ENCODE peak calls at places on chromosomes 7 and 10, in nine cellular contexts. One of them, this sample, is unnamed.

GRCh38 chr10:3948843-3949242 is 163.8 kb upstream of the KLF6 start:
- DNase-seq in choroid plexus epithelial cell: peak
- DNase-seq in tibial artery: no peak
- DNase-seq in psoas muscle: no peak
- DNase-seq in OCI-LY7: no peak
- DNase-seq in brain microvascular endothelial cell: peak
- DNase-seq in AG10803: no peak
- DNase-seq in fibroblast of the aortic adventitia: no peak
- DNase-seq in RWPE2: peak
- DNase-seq in this sample: peak

GRCh38 chr7:150879345-150879744 is 27.0 kb downstream of the AOC1 start:
- DNase-seq in fibroblast of the aortic adventitia: no peak
- DNase-seq in choroid plexus epithelial cell: no peak
- DNase-seq in psoas muscle: no peak
- DNase-seq in tibial artery: no peak
- DNase-seq in RWPE2: no peak
- DNase-seq in brain microvascular endothelial cell: peak
- DNase-seq in AG10803: no peak
- DNase-seq in OCI-LY7: no peak
- DNase-seq in this sample: no peak

GRCh38 chr10:33927347-33927746 is 592.9 kb upstream of the NRP1 start:
- DNase-seq in RWPE2: peak
- DNase-seq in choroid plexus epithelial cell: peak
- DNase-seq in psoas muscle: no peak
- DNase-seq in AG10803: no peak
- DNase-seq in tibial artery: no peak
- DNase-seq in OCI-LY7: no peak
- DNase-seq in fibroblast of the aortic adventitia: no peak
- DNase-seq in brain microvascular endothelial cell: peak
- DNase-seq in this sample: no peak

GRCh38 chr10:69474688-69475432 is 23.6 kb downstream of the TSPAN15 start:
- DNase-seq in RWPE2: no peak
- DNase-seq in psoas muscle: peak
- DNase-seq in OCI-LY7: no peak
- DNase-seq in choroid plexus epithelial cell: peak
- DNase-seq in AG10803: peak
- DNase-seq in tibial artery: peak
- DNase-seq in brain microvascular endothelial cell: peak
- DNase-seq in fibroblast of the aortic adventitia: peak
- DNase-seq in this sample: no peak

GRCh38 chr7:16099302-16099832 is 322.0 kb downstream of the CRPPA start:
- DNase-seq in AG10803: no peak
- DNase-seq in brain microvascular endothelial cell: no peak
- DNase-seq in psoas muscle: no peak
- DNase-seq in tibial artery: no peak
- DNase-seq in choroid plexus epithelial cell: no peak
- DNase-seq in OCI-LY7: no peak
- DNase-seq in fibroblast of the aortic adventitia: no peak
- DNase-seq in RWPE2: no peak
- DNase-seq in this sample: no peak

GRCh38 chr10:71623098-71623985 is 96.2 kb downstream of the C10orf105 start:
- DNase-seq in choroid plexus epithelial cell: peak
- DNase-seq in OCI-LY7: peak
- DNase-seq in fibroblast of the aortic adventitia: peak
- DNase-seq in brain microvascular endothelial cell: peak
- DNase-seq in AG10803: peak
- DNase-seq in RWPE2: no peak
- DNase-seq in tibial artery: no peak
- DNase-seq in psoas muscle: no peak
- DNase-seq in this sample: peak

GRCh38 chr10:30396282-30396681 is 37.7 kb upstream of the MAP3K8 start:
- DNase-seq in tibial artery: no peak
- DNase-seq in choroid plexus epithelial cell: no peak
- DNase-seq in psoas muscle: no peak
- DNase-seq in AG10803: no peak
- DNase-seq in OCI-LY7: no peak
- DNase-seq in brain microvascular endothelial cell: no peak
- DNase-seq in RWPE2: no peak
- DNase-seq in fibroblast of the aortic adventitia: no peak
- DNase-seq in this sample: no peak

GRCh38 chr10:28280652-28281051 is 22.2 kb downstream of the MPP7 start:
- DNase-seq in brain microvascular endothelial cell: peak
- DNase-seq in OCI-LY7: no peak
- DNase-seq in choroid plexus epithelial cell: peak
- DNase-seq in fibroblast of the aortic adventitia: peak
- DNase-seq in AG10803: peak
- DNase-seq in tibial artery: peak
- DNase-seq in psoas muscle: no peak
- DNase-seq in RWPE2: no peak
- DNase-seq in this sample: no peak

GRCh38 chr10:80540136-80540535 is 2.4 kb downstream of the SH2D4B start:
- DNase-seq in choroid plexus epithelial cell: no peak
- DNase-seq in AG10803: no peak
- DNase-seq in psoas muscle: no peak
- DNase-seq in OCI-LY7: no peak
- DNase-seq in brain microvascular endothelial cell: no peak
- DNase-seq in tibial artery: no peak
- DNase-seq in RWPE2: no peak
- DNase-seq in fibroblast of the aortic adventitia: no peak
- DNase-seq in this sample: no peak

GRCh38 chr10:80539421-80539999 is 1.8 kb downstream of the SH2D4B start:
- DNase-seq in psoas muscle: no peak
- DNase-seq in tibial artery: no peak
- DNase-seq in RWPE2: no peak
- DNase-seq in AG10803: no peak
- DNase-seq in OCI-LY7: peak
- DNase-seq in fibroblast of the aortic adventitia: no peak
- DNase-seq in choroid plexus epithelial cell: no peak
- DNase-seq in brain microvascular endothelial cell: no peak
- DNase-seq in this sample: no peak

GRCh38 chr10:80542053-80542452 is 4.4 kb downstream of the SH2D4B start:
- DNase-seq in RWPE2: no peak
- DNase-seq in OCI-LY7: no peak
- DNase-seq in choroid plexus epithelial cell: peak
- DNase-seq in brain microvascular endothelial cell: no peak
- DNase-seq in tibial artery: no peak
- DNase-seq in AG10803: peak
- DNase-seq in fibroblast of the aortic adventitia: no peak
- DNase-seq in psoas muscle: no peak
- DNase-seq in this sample: no peak

GRCh38 chr10:80541144-80541750 is 3.5 kb downstream of the SH2D4B start:
- DNase-seq in AG10803: no peak
- DNase-seq in choroid plexus epithelial cell: no peak
- DNase-seq in psoas muscle: no peak
- DNase-seq in fibroblast of the aortic adventitia: no peak
- DNase-seq in OCI-LY7: no peak
- DNase-seq in RWPE2: no peak
- DNase-seq in tibial artery: no peak
- DNase-seq in brain microvascular endothelial cell: no peak
- DNase-seq in this sample: no peak

GRCh38 chr10:80540644-80541143 is 3.0 kb downstream of the SH2D4B start:
- DNase-seq in AG10803: no peak
- DNase-seq in brain microvascular endothelial cell: no peak
- DNase-seq in psoas muscle: no peak
- DNase-seq in choroid plexus epithelial cell: no peak
- DNase-seq in fibroblast of the aortic adventitia: no peak
- DNase-seq in OCI-LY7: no peak
- DNase-seq in tibial artery: no peak
- DNase-seq in RWPE2: no peak
- DNase-seq in this sample: no peak
- H3K4me3 ChIP-seq in AG10803: no peak
- H3K4me3 ChIP-seq in brain microvascular endothelial cell: no peak
- H3K4me3 ChIP-seq in psoas muscle: peak
- H3K4me3 ChIP-seq in choroid plexus epithelial cell: no peak
- H3K4me3 ChIP-seq in fibroblast of the aortic adventitia: no peak
- H3K4me3 ChIP-seq in OCI-LY7: no peak
- H3K4me3 ChIP-seq in tibial artery: no peak
- H3K4me3 ChIP-seq in RWPE2: no peak
- H3K4me3 ChIP-seq in this sample: no peak

DNA sequence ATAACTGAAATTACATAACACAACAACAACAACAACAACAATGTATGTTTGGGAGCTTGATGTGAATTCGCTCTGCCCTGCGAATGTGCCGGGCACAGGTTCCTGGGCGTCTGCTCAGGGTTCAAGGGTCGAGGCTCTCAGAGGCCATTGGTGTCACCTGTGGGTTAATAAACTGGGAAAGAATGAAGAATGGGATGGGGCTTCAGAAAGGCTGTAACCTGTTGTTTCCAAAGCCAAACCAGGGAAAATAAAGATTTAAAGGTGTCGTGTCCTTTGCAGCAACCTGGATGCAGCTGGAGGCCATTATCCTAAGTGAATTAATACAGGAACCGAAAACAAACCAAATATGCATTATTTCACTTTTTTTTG is 17.3 kb upstream of the KLRG2 start:
- DNase-seq in psoas muscle: no peak
- DNase-seq in choroid plexus epithelial cell: no peak
- DNase-seq in AG10803: no peak
- DNase-seq in OCI-LY7: no peak
- DNase-seq in brain microvascular endothelial cell: no peak
- DNase-seq in fibroblast of the aortic adventitia: no peak
- DNase-seq in RWPE2: no peak
- DNase-seq in tibial artery: no peak
- DNase-seq in this sample: no peak
- H3K4me3 ChIP-seq in psoas muscle: no peak
- H3K4me3 ChIP-seq in choroid plexus epithelial cell: no peak
- H3K4me3 ChIP-seq in AG10803: no peak
- H3K4me3 ChIP-seq in OCI-LY7: no peak
- H3K4me3 ChIP-seq in brain microvascular endothelial cell: no peak
- H3K4me3 ChIP-seq in fibroblast of the aortic adventitia: no peak
- H3K4me3 ChIP-seq in RWPE2: no peak
- H3K4me3 ChIP-seq in tibial artery: no peak
- H3K4me3 ChIP-seq in this sample: no peak

GRCh38 chr10:132861116-132861691 is 75.3 kb upstream of the NKX6-2 start:
- DNase-seq in OCI-LY7: no peak
- DNase-seq in tibial artery: peak
- DNase-seq in brain microvascular endothelial cell: no peak
- DNase-seq in psoas muscle: peak
- DNase-seq in AG10803: no peak
- DNase-seq in RWPE2: peak
- DNase-seq in choroid plexus epithelial cell: no peak
- DNase-seq in fibroblast of the aortic adventitia: no peak
- DNase-seq in this sample: no peak

GRCh38 chr10:132860527-132860926 is 74.6 kb upstream of the NKX6-2 start:
- DNase-seq in psoas muscle: peak
- DNase-seq in AG10803: no peak
- DNase-seq in choroid plexus epithelial cell: no peak
- DNase-seq in brain microvascular endothelial cell: no peak
- DNase-seq in tibial artery: peak
- DNase-seq in fibroblast of the aortic adventitia: no peak
- DNase-seq in OCI-LY7: no peak
- DNase-seq in RWPE2: peak
- DNase-seq in this sample: no peak

GRCh38 chr10:132858121-132859081 is 72.5 kb upstream of the NKX6-2 start:
- DNase-seq in OCI-LY7: no peak
- DNase-seq in AG10803: no peak
- DNase-seq in brain microvascular endothelial cell: no peak
- DNase-seq in psoas muscle: peak
- DNase-seq in tibial artery: peak
- DNase-seq in RWPE2: peak
- DNase-seq in fibroblast of the aortic adventitia: no peak
- DNase-seq in choroid plexus epithelial cell: no peak
- DNase-seq in this sample: no peak

GRCh38 chr10:132856869-132857524 is 71.0 kb upstream of the NKX6-2 start:
- DNase-seq in brain microvascular endothelial cell: no peak
- DNase-seq in OCI-LY7: no peak
- DNase-seq in tibial artery: peak
- DNase-seq in psoas muscle: no peak
- DNase-seq in RWPE2: peak
- DNase-seq in choroid plexus epithelial cell: no peak
- DNase-seq in fibroblast of the aortic adventitia: no peak
- DNase-seq in AG10803: no peak
- DNase-seq in this sample: no peak

DNA sequence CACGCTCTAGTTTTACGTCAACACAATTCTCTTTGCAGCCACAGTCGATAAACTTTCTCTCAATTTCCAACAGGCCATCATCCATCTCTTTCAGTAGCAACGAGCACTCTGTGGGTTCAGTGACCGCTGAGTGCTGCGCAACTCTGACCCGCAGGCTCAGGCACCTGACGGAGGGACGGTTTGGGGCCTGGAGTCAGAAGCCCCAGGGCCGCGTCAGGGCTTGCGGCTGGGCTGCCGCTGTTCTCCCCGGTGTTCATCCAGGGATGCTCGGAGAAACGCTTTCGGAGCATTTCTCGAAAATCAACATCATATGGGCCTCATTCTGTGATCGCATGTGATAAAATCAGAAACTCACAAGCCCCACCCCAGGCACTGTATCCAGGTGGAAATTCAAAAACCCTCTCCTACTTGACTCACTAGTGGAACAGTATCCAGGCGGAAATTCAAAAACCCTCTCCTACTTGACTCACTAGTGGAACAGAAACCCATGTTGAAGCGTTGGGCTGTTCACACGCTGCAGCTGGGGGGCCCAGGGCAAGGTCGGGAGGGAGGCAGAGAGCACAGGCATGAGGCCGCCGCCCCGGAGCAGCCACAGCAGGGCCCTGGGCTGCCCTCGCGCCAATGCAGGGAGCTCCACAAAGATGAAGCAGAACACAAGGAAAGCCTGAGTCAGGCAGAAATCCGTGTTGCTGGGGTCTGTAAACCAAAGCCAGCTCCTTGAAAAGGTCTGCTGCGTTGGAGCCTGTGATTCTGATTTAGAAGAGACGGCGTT is 73.3 kb upstream of the NKX6-2 start:
- DNase-seq in OCI-LY7: no peak
- DNase-seq in choroid plexus epithelial cell: no peak
- DNase-seq in RWPE2: peak
- DNase-seq in tibial artery: no peak
- DNase-seq in psoas muscle: peak
- DNase-seq in AG10803: no peak
- DNase-seq in fibroblast of the aortic adventitia: no peak
- DNase-seq in brain microvascular endothelial cell: no peak
- DNase-seq in this sample: no peak
- H3K4me3 ChIP-seq in OCI-LY7: no peak
- H3K4me3 ChIP-seq in choroid plexus epithelial cell: no peak
- H3K4me3 ChIP-seq in RWPE2: no peak
- H3K4me3 ChIP-seq in tibial artery: no peak
- H3K4me3 ChIP-seq in psoas muscle: no peak
- H3K4me3 ChIP-seq in AG10803: no peak
- H3K4me3 ChIP-seq in fibroblast of the aortic adventitia: no peak
- H3K4me3 ChIP-seq in brain microvascular endothelial cell: no peak
- H3K4me3 ChIP-seq in this sample: no peak

GRCh38 chr10:60817135-60817805 is 39.0 kb downstream of the CDK1 start:
- DNase-seq in AG10803: peak
- DNase-seq in OCI-LY7: no peak
- DNase-seq in fibroblast of the aortic adventitia: peak
- DNase-seq in psoas muscle: no peak
- DNase-seq in RWPE2: no peak
- DNase-seq in brain microvascular endothelial cell: peak
- DNase-seq in tibial artery: no peak
- DNase-seq in choroid plexus epithelial cell: no peak
- DNase-seq in this sample: no peak

GRCh38 chr10:60819271-60819670 is 41.0 kb downstream of the CDK1 start:
- DNase-seq in psoas muscle: no peak
- DNase-seq in brain microvascular endothelial cell: no peak
- DNase-seq in choroid plexus epithelial cell: no peak
- DNase-seq in RWPE2: no peak
- DNase-seq in tibial artery: no peak
- DNase-seq in AG10803: no peak
- DNase-seq in OCI-LY7: no peak
- DNase-seq in fibroblast of the aortic adventitia: no peak
- DNase-seq in this sample: no peak

GRCh38 chr10:60821661-60822060 is 43.4 kb downstream of the CDK1 start:
- DNase-seq in brain microvascular endothelial cell: no peak
- DNase-seq in fibroblast of the aortic adventitia: no peak
- DNase-seq in RWPE2: no peak
- DNase-seq in AG10803: peak
- DNase-seq in tibial artery: no peak
- DNase-seq in choroid plexus epithelial cell: no peak
- DNase-seq in OCI-LY7: no peak
- DNase-seq in psoas muscle: no peak
- DNase-seq in this sample: no peak

GRCh38 chr10:60818134-60818770 is 40.0 kb downstream of the CDK1 start:
- DNase-seq in tibial artery: no peak
- DNase-seq in AG10803: peak
- DNase-seq in OCI-LY7: no peak
- DNase-seq in psoas muscle: no peak
- DNase-seq in RWPE2: no peak
- DNase-seq in fibroblast of the aortic adventitia: peak
- DNase-seq in choroid plexus epithelial cell: peak
- DNase-seq in brain microvascular endothelial cell: peak
- DNase-seq in this sample: no peak

GRCh38 chr10:60820093-60820769 is 42.0 kb downstream of the CDK1 start:
- DNase-seq in psoas muscle: no peak
- DNase-seq in RWPE2: no peak
- DNase-seq in brain microvascular endothelial cell: peak
- DNase-seq in tibial artery: no peak
- DNase-seq in OCI-LY7: no peak
- DNase-seq in choroid plexus epithelial cell: peak
- DNase-seq in fibroblast of the aortic adventitia: peak
- DNase-seq in AG10803: peak
- DNase-seq in this sample: no peak
- H3K4me3 ChIP-seq in psoas muscle: no peak
- H3K4me3 ChIP-seq in RWPE2: no peak
- H3K4me3 ChIP-seq in brain microvascular endothelial cell: no peak
- H3K4me3 ChIP-seq in tibial artery: no peak
- H3K4me3 ChIP-seq in OCI-LY7: no peak
- H3K4me3 ChIP-seq in choroid plexus epithelial cell: no peak
- H3K4me3 ChIP-seq in fibroblast of the aortic adventitia: no peak
- H3K4me3 ChIP-seq in AG10803: no peak
- H3K4me3 ChIP-seq in this sample: no peak

This sample was measured in Jurkat, Clone E6-1.